ENCODE peak calls at places on chromosomes 6 and 20, in eight cellular contexts. K is ELR; M is HepG2; A is activated gamma-delta T cell treated with anti-CD3 and anti-CD28 coated beads, Interleukin-2, amount 50 U/mL, for 16 hours; R is anterior cingulate cortex; V is astrocyte of the spinal cord; E is T follicular helper cell; N is EH. J is an unnamed sample.

GRCh38 chr20:24059174-24059573 is 70.6 kb upstream of the GGTLC1 start:
- DNase-seq in K (no peak), M (no peak), A (no peak), R (no peak), V (no peak), E (no peak), N (no peak), J (no peak)

GRCh38 chr6:165676435-165677068 is 13.5 kb upstream of the PDE10A start:
- DNase-seq in K (no peak), M (no peak), A (no peak), R (no peak), V (peak), E (no peak), N (no peak), J (no peak)

GRCh38 chr6:47221565-47221964 is 88.1 kb downstream of the TNFRSF21 start:
- DNase-seq in K (no peak), M (no peak), A (no peak), R (no peak), V (no peak), E (no peak), N (no peak), J (no peak)

GRCh38 chr6:75893776-75894152 is 144.7 kb downstream of the MYO6 start:
- DNase-seq in K (no peak), M (no peak), A (no peak), R (no peak), V (no peak), E (no peak), N (no peak), J (no peak)

GRCh38 chr6:42781811-42782688 is at the start of gene BICRAL:
- DNase-seq in K (peak), M (peak), A (peak), R (peak), V (peak), E (peak), N (peak), J (peak)

GRCh38 chr6:111210074-111210729 is 122.9 kb downstream of the SLC16A10 start:
- DNase-seq in K (peak), M (peak), A (no peak), R (no peak), V (peak), E (no peak), N (peak), J (peak)

GRCh38 chr6:170388113-170388512 is 81.6 kb downstream of the FAM120B start:
- DNase-seq in K (peak), M (no peak), A (no peak), R (no peak), V (peak), E (no peak), N (peak), J (no peak)

GRCh38 chr6:37625591-37626374 is 71.9 kb downstream of the MDGA1 start:
- DNase-seq in K (no peak), M (no peak), A (no peak), R (no peak), V (no peak), E (no peak), N (no peak), J (no peak)

GRCh38 chr6:140078552-140079126 is 704.2 kb upstream of the CITED2 start:
- DNase-seq in K (peak), M (no peak), A (no peak), R (no peak), V (peak), E (no peak), N (peak), J (no peak)

GRCh38 chr6:37314803-37315515 is 38.8 kb upstream of the RNF8 start:
- DNase-seq in K (peak), M (peak), A (no peak), R (peak), V (peak), E (no peak), N (peak), J (peak)

GRCh38 chr20:56440346-56441007 is 27.9 kb upstream of the RTF2 start:
- DNase-seq in K (peak), M (no peak), A (peak), R (no peak), V (peak), E (peak), N (peak), J (peak)

GRCh38 chr20:43963233-43963632 is 48.6 kb downstream of the TOX2 start:
- DNase-seq in K (peak), M (peak), A (no peak), R (no peak), V (no peak), E (no peak), N (peak), J (no peak)

GRCh38 chr20:10669843-10670446 is 3.9 kb downstream of the JAG1 start:
- DNase-seq in K (no peak), M (no peak), A (no peak), R (no peak), V (no peak), E (no peak), N (peak), J (no peak)

GRCh38 chr6:98716341-98716740 is 118.0 kb upstream of the POU3F2 start:
- DNase-seq in K (no peak), M (peak), A (no peak), R (no peak), V (no peak), E (no peak), N (no peak), J (no peak)

GRCh38 chr6:118787746-118788419 is 106.1 kb upstream of the ASF1A start:
- DNase-seq in K (no peak), M (no peak), A (no peak), R (no peak), V (no peak), E (no peak), N (peak), J (no peak)

GRCh38 chr20:60993647-60994046 is 258.4 kb upstream of the CDH4 start:
- DNase-seq in K (peak), M (no peak), A (no peak), R (no peak), V (no peak), E (no peak), N (no peak), J (no peak)

GRCh38 chr6:154500769-154501171 is 9.7 kb downstream of the CNKSR3 start:
- DNase-seq in K (peak), M (peak), A (no peak), R (peak), V (no peak), E (no peak), N (no peak), J (no peak)

GRCh38 chr6:24125980-24126379 is at the start of gene NRSN1:
- DNase-seq in K (no peak), M (peak), A (no peak), R (peak), V (no peak), E (no peak), N (no peak), J (no peak)